ENCODE peak calls at places on chromosomes 11 and 22, in four cellular contexts. E is SHP77 treated with DMSO at 0.1 percent for 48 hours; D is head of caudate nucleus; T is activated CD4-positive, CD25-positive, alpha-beta regulatory T cell. K is an unnamed sample.

GRCh38 chr22:44351685-44352377 is 39.1 kb upstream of the SHISAL1 start:
- DNase-seq in E (peak; percentile 71), D (no peak), T (no peak), K (peak; percentile 70)

GRCh38 chr11:111173221-111173620 is 72.3 kb upstream of the POU2AF2 start:
- DNase-seq in E (no peak), D (no peak), T (no peak), K (no peak)

GRCh38 chr11:28228196-28228595 is 120.0 kb downstream of the METTL15 start:
- DNase-seq in E (no peak), D (no peak), T (no peak), K (no peak)

GRCh38 chr11:64028398-64029115 is 7.2 kb upstream of the FLRT1 start:
- DNase-seq in E (no peak), D (no peak), T (no peak), K (no peak)

GRCh38 chr11:61027141-61027840 is 55.8 kb downstream of the CD6 start:
- DNase-seq in E (no peak), D (no peak), T (no peak), K (no peak)

GRCh38 chr22:35609261-35609660 is 7.9 kb downstream of the MB start:
- DNase-seq in E (no peak), D (no peak), T (no peak), K (no peak)

GRCh38 chr22:46362221-46362933 is 26.9 kb downstream of the TRMU start:
- DNase-seq in E (peak; percentile 89), D (no peak), T (no peak), K (no peak)

GRCh38 chr11:19919050-19919561 is 206.5 kb downstream of the NAV2 start:
- DNase-seq in E (no peak), D (no peak), T (no peak), K (no peak)

GRCh38 chr11:77191429-77191822 is 63.4 kb downstream of the MYO7A start:
- DNase-seq in E (peak; percentile 54), D (no peak), T (no peak), K (no peak)

GRCh38 chr11:81059356-81059755 is 1618.5 kb upstream of the TENM4 start:
- DNase-seq in E (no peak), D (no peak), T (no peak), K (no peak)

GRCh38 chr22:46267431-46268279 is at the start of gene TTC38:
- DNase-seq in E (peak; percentile 47), D (peak; percentile 87), T (no peak), K (peak; percentile 85)

GRCh38 chr11:73889019-73889418 is 12.2 kb downstream of the PAAF1 start:
- DNase-seq in E (no peak), D (no peak), T (no peak), K (no peak)

GRCh38 chr22:45508814-45509213 is 6.1 kb downstream of the FBLN1 start:
- DNase-seq in E (no peak), D (no peak), T (no peak), K (no peak)

GRCh38 chr11:74697722-74698121 is 33.5 kb downstream of the CHRDL2 start:
- DNase-seq in E (no peak), D (no peak), T (no peak), K (no peak)

GRCh38 chr22:38970548-38970947 is 11.6 kb upstream of the APOBEC3B start:
- DNase-seq in E (no peak), D (no peak), T (no peak), K (no peak)

GRCh38 chr11:102807921-102808320 is 10.0 kb upstream of the MMP1 start:
- DNase-seq in E (no peak), D (no peak), T (no peak), K (no peak)

GRCh38 chr11:19520681-19521080 is 192.0 kb upstream of the NAV2 start:
- DNase-seq in E (no peak), D (no peak), T (no peak), K (no peak)

GRCh38 chr22:40654522-40655167 is 18.1 kb upstream of the MRTFA start:
- DNase-seq in E (no peak), D (peak; percentile 56), T (no peak), K (peak; percentile 51)

K was measured in cerebellum.